ENCODE peak calls at places on chromosome 4, in five cellular contexts. B is progenitor cell of endocrine pancreas; Y is stimulated activated naive B cell treated with anti-CD40 and anti-IgM and Interleukin-4, amounts not matched to agents 10 μg/mL and 1 μg/mL and 100 μg/mL, for 72 hours; S is upper lobe of right lung; G is AG09309. F is an unnamed sample.

GRCh38 chr4:41369680-41370079 is 113.0 kb downstream of the UCHL1 start:
- DNase-seq in B (no peak), Y (no peak), S (no peak), G (no peak), F (peak; percentile 78)

GRCh38 chr4:153974452-153974851 is 185.6 kb upstream of the SFRP2 start:
- DNase-seq in B (no peak), Y (no peak), S (no peak), G (no peak), F (no peak)

GRCh38 chr4:87068591-87069021 is 133.8 kb downstream of the AFF1 start:
- DNase-seq in B (no peak), Y (no peak), S (no peak), G (no peak), F (no peak)

GRCh38 chr4:2416564-2417195 is 1.8 kb downstream of the ZFYVE28 start:
- DNase-seq in B (no peak), Y (no peak), S (peak; percentile 72), G (no peak), F (peak; percentile 81)

GRCh38 chr4:4384837-4385236 is 2.1 kb upstream of the NSG1 start:
- DNase-seq in B (no peak), Y (no peak), S (no peak), G (no peak), F (peak; percentile 21)

GRCh38 chr4:129641179-129641578 is 545.2 kb downstream of the C4orf33 start:
- DNase-seq in B (peak; percentile 39), Y (peak; percentile 11), S (no peak), G (no peak), F (no peak)

GRCh38 chr4:101197350-101197749 is 150.0 kb downstream of the PPP3CA start:
- DNase-seq in B (no peak), Y (no peak), S (no peak), G (no peak), F (no peak)

GRCh38 chr4:109009909-109010308 is 247.1 kb upstream of the ETNPPL start:
- DNase-seq in B (no peak), Y (no peak), S (no peak), G (peak; percentile 75), F (peak; percentile 48)

GRCh38 chr4:46804781-46805413 is 104.1 kb downstream of the COX7B2 start:
- DNase-seq in B (no peak), Y (no peak), S (no peak), G (no peak), F (peak; percentile 69)

GRCh38 chr4:156971168-156971601 is 414 bp downstream of the PDGFC start:
- DNase-seq in B (peak; percentile 53), Y (no peak), S (peak; percentile 74), G (no peak), F (peak; percentile 73)

GRCh38 chr4:17468638-17469221 is 43.2 kb downstream of the QDPR start:
- DNase-seq in B (no peak), Y (no peak), S (no peak), G (no peak), F (no peak)

GRCh38 chr4:1082215-1083182 is 30.9 kb downstream of the RNF212 start:
- DNase-seq in B (no peak), Y (peak; percentile 23), S (peak; percentile 88), G (peak; percentile 53), F (peak; percentile 93)